ENCODE peak calls at places on chromosome 22, in six cellular contexts. N, J, C, F, E and W are unnamed samples. For H3K4me1 and H3K9me3, the result is how much of the 10 kb centered on the place peaks cover.

GRCh38 chr22:18056161-18056666 is 21.6 kb upstream of the PEX26 start:
- DNase-seq in N (peak), J (no peak), C (peak), F (no peak), E (no peak), W (no peak)

GRCh38 chr22:40624770-40625169 is 11.7 kb downstream of the MRTFA start:
- DNase-seq in N (no peak), J (no peak), C (no peak), F (no peak), E (no peak), W (no peak)

GRCh38 chr22:39985383-39986045 is 9.2 kb upstream of the FAM83F start:
- DNase-seq in N (no peak), J (no peak), C (no peak), F (no peak), E (no peak), W (no peak)

GRCh38 chr22:50348058-50348457 is 4.9 kb downstream of the PPP6R2 start:
- DNase-seq in N (no peak), J (no peak), C (no peak), F (no peak), E (no peak), W (no peak)

GRCh38 chr22:31790240-31790639 is 36.4 kb downstream of the DEPDC5 start:
- DNase-seq in N (no peak), J (no peak), C (no peak), F (no peak), E (no peak), W (no peak)

GRCh38 chr22:19889951-19890350 is 35.3 kb upstream of the GNB1L start:
- DNase-seq in N (no peak), J (no peak), C (no peak), F (no peak), E (no peak), W (no peak)

GRCh38 chr22:43467571-43467970 is 55.8 kb downstream of the MPPED1 start:
- DNase-seq in N (no peak), J (no peak), C (no peak), F (no peak), E (no peak), W (no peak)

GRCh38 chr22:38964306-38964705 is 6.9 kb downstream of the APOBEC3A start:
- DNase-seq in N (no peak), J (no peak), C (no peak), F (no peak), E (no peak), W (no peak)

GRCh38 chr22:38494498-38494897 is 11.6 kb downstream of the DDX17 start:
- DNase-seq in N (no peak), J (no peak), C (no peak), F (no peak), E (no peak), W (no peak)

GRCh38 chr22:18970180-18970947 is 34.3 kb upstream of the PRODH start:
- DNase-seq in N (peak), J (no peak), C (no peak), F (no peak), E (peak), W (peak)

GRCh38 chr22:23363683-23364082 is 183.4 kb downstream of the BCR start:
- DNase-seq in N (no peak), J (no peak), C (no peak), F (no peak), E (no peak), W (no peak)

GRCh38 chr22:50691521-50691920 is 18.9 kb downstream of the SHANK3 start:
- DNase-seq in N (peak), J (no peak), C (peak), F (peak), E (no peak), W (no peak)

GRCh38 chr22:17552737-17553136 is 10.6 kb upstream of the SLC25A18 start:
- DNase-seq in N (no peak), J (no peak), C (no peak), F (no peak), E (no peak), W (peak)

GRCh38 chr22:38513063-38513462 is 7.0 kb upstream of the DDX17 start:
- DNase-seq in N (no peak), J (no peak), C (peak), F (no peak), E (no peak), W (no peak)

GRCh38 chr22:28183078-28183870 is 264.2 kb upstream of the PITPNB start:
- DNase-seq in N (no peak), J (peak), C (no peak), F (no peak), E (no peak), W (no peak)

GRCh38 chr22:17257578-17257977 is 38.3 kb upstream of the ADA2 start:
- DNase-seq in N (no peak), J (no peak), C (peak), F (no peak), E (no peak), W (no peak)

GRCh38 chr22:22810018-22810427 is 77.6 kb upstream of the IGLL5 start:
- DNase-seq in N (no peak), J (peak), C (no peak), F (no peak), E (no peak), W (no peak)

GRCh38 chr22:31488988-31489617 is 539 bp downstream of the EIF4ENIF1 start:
- DNase-seq in N (peak), J (peak), C (peak), F (peak), E (peak), W (peak)

GRCh38 chr22:49432211-49432905 is 395.3 kb downstream of the BRD1 start:
- DNase-seq in N (no peak), J (no peak), C (no peak), F (no peak), E (no peak), W (no peak)

GRCh38 chr22:40156001-40156516 is 21.7 kb upstream of the TNRC6B start:
- DNase-seq in N (peak), J (peak), C (peak), F (no peak), E (no peak), W (no peak)

GRCh38 chr22:19875531-19876313 is 21.0 kb upstream of the GNB1L start:
- DNase-seq in N (no peak), J (no peak), C (no peak), F (peak), E (no peak), W (peak)

GRCh38 chr22:44382461-44383038 is 69.8 kb upstream of the SHISAL1 start:
- DNase-seq in N (no peak), J (no peak), C (no peak), F (no peak), E (no peak), W (no peak)

GRCh38 chr22:40036591-40037225 is 42.0 kb downstream of the FAM83F start:
- DNase-seq in N (peak), J (peak), C (peak), F (peak), E (peak), W (peak)

GRCh38 chr22:28116261-28116673 is 197.2 kb upstream of the PITPNB start:
- DNase-seq in N (peak), J (no peak), C (no peak), F (peak), E (no peak), W (no peak)

GRCh38 chr22:27673839-27674238 is 127.7 kb downstream of the MN1 start:
- DNase-seq in N (no peak), J (no peak), C (no peak), F (no peak), E (no peak), W (no peak)

GRCh38 chr22:43707650-43708049 is 104.5 kb downstream of the EFCAB6 start:
- DNase-seq in N (peak), J (no peak), C (no peak), F (no peak), E (no peak), W (no peak)

GRCh38 chr22:46096706-46097230 is 53.6 kb upstream of the PPARA start:
- DNase-seq in N (no peak), J (no peak), C (no peak), F (no peak), E (no peak), W (no peak)
- H3K4me1 ChIP-seq in N (under half), J (half or more), C (under half), F (half or more), E (under half), W (half or more)

DNA sequence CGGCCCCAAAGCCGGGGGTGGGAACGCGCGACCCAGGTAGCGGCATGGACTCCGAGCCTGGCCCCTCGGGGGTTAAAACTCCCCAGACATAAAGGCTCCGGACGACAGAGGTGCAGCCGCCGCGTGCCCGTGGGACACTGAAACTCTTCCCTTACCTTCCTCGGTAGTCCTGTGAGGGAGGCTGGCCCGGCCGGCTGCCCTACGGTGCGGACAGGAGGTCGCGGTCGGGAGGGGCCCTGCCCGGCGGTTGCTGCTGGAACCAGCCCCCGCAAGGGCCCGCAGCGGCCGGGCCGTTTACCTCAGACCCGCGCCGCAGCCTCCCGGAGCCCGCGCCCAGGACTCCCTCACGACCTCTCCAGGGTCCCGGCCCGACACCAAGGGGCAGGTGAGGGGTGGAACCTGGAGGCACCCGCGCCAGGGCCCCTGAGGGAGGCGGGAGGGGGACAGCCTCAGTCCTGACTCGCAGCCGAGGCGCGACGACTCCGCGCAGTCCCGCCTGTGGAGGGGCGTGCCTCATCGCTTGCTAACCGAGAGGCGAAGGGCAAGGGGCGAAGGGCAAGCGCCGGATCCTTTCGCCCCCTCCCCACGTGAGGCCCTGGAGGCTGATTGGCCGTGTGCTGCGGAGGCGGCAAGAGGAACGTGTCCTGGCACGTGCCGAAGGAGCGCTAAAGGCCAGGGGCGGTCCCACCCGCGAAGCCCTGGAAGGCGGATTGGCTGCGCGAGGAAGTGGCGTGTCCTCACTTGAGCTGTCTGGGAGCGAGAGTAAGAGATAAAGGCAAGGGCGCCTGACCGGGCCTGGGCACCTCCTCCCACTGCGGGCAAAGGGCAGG is at the start of gene UPB1:
- DNase-seq in N (no peak), J (no peak), C (no peak), F (no peak), E (no peak), W (peak)
- H3K4me3 ChIP-seq in N (no peak), J (peak), C (no peak), F (peak), E (no peak), W (peak)

GRCh38 chr22:36865346-36865745 is 4.5 kb downstream of the NCF4 start:
- DNase-seq in N (no peak), J (no peak), C (no peak), F (no peak), E (no peak), W (no peak)

GRCh38 chr22:36863979-36864378 is 3.2 kb downstream of the NCF4 start:
- DNase-seq in N (no peak), J (no peak), C (no peak), F (no peak), E (no peak), W (no peak)

GRCh38 chr22:36863281-36863680 is 2.5 kb downstream of the NCF4 start:
- DNase-seq in N (no peak), J (no peak), C (no peak), F (no peak), E (no peak), W (no peak)

GRCh38 chr22:36862251-36863242 is 1.7 kb downstream of the NCF4 start:
- DNase-seq in N (no peak), J (peak), C (no peak), F (peak), E (no peak), W (peak)

DNA sequence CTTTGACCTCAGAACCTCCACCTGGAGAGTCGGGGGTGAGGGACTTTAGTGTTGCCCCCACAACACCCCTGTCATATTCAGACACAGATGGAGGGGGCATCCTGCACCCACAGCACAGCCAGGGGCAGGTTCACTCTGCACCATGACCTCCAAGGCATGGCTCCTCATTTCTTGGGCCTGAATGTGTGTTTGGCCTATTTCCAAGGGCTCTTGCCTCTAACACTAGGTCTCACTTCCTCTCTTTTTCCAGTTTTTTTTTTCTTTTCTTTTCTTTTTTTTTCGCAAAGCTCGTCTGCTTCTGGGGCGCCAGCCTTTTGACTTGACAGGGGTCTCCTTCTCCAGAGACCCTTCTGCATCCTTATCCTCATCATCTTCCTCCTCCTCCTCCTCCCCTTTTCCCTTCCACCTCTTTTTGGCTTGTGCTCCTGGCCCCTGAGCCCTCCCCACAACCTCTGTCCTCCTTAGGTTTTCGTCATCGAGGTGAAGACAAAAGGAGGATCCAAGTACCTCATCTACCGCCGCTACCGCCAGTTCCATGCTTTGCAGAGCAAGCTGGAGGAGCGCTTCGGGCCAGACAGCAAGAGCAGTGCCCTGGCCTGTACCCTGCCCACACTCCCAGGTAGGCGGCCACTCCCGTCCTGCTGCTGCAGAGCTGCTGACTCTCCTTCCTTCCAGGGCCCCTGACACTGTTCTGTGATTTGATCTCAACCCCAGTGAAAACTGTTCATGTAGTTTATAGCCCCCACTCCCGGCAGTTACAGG is 3.8 kb downstream of the NCF4 start:
- DNase-seq in N (no peak), J (no peak), C (no peak), F (no peak), E (no peak), W (no peak)
- H3K9me3 ChIP-seq in N (under half), J (under half), C (under half), F (under half), E (under half), W (under half)

GRCh38 chr22:46052801-46053562 is 76.0 kb upstream of the WNT7B start:
- DNase-seq in N (peak), J (peak), C (peak), F (peak), E (no peak), W (peak)

GRCh38 chr22:46050916-46051614 is 74.1 kb upstream of the WNT7B start:
- DNase-seq in N (no peak), J (peak), C (no peak), F (peak), E (no peak), W (no peak)

GRCh38 chr22:46053563-46054090 is 76.7 kb upstream of the WNT7B start:
- DNase-seq in N (peak), J (peak), C (peak), F (peak), E (no peak), W (peak)

GRCh38 chr22:46051646-46052045 is 74.7 kb upstream of the WNT7B start:
- DNase-seq in N (no peak), J (peak), C (no peak), F (peak), E (no peak), W (no peak)

GRCh38 chr22:46052331-46052771 is 75.4 kb upstream of the WNT7B start:
- DNase-seq in N (peak), J (peak), C (no peak), F (no peak), E (no peak), W (peak)
- H3K4me1 ChIP-seq in N (half or more), J (half or more), C (under half), F (half or more), E (under half), W (under half)

DNA sequence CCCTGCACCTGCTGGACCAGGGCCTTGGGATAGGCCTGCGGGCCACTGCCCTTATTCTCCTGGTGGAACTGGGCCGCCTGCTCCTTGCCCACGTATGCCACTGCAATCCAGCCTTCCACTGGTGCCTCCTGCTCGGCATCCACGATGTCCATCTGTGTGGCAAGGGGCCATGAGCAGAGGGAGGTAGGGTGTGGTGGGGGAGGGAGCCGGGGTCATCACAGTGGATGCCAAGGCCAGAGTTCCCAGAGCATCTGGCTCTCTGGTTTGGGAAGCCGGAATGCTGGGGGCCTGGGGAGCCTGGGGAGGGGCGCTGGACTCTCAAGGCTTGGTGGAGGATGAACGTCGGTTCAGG is 627 bp downstream of the RNF215 start:
- DNase-seq in N (no peak), J (no peak), C (no peak), F (no peak), E (no peak), W (no peak)
- H3K4me3 ChIP-seq in N (peak), J (peak), C (peak), F (peak), E (peak), W (peak)

GRCh38 chr22:35761037-35761436 is 43.4 kb downstream of the APOL5 start:
- DNase-seq in N (no peak), J (no peak), C (peak), F (no peak), E (no peak), W (no peak)
- H3K9me3 ChIP-seq in N (under half), J (under half), C (under half), F (under half), E (under half), W (under half)

GRCh38 chr22:42280836-42281235 is 10.4 kb upstream of the TCF20 start:
- DNase-seq in N (no peak), J (no peak), C (no peak), F (no peak), E (no peak), W (no peak)
- H3K4me1 ChIP-seq in N (under half), J (under half), C (under half), F (under half), E (under half), W (under half)

GRCh38 chr22:32800158-32800557 is 1.3 kb upstream of the TIMP3 start:
- DNase-seq in N (no peak), J (no peak), C (no peak), F (no peak), E (no peak), W (no peak)

GRCh38 chr22:32799516-32799915 is 2.0 kb upstream of the TIMP3 start:
- DNase-seq in N (no peak), J (no peak), C (no peak), F (no peak), E (no peak), W (no peak)

GRCh38 chr22:32802291-32802826 is 854 bp downstream of the TIMP3 start:
- DNase-seq in N (no peak), J (no peak), C (no peak), F (no peak), E (no peak), W (no peak)

GRCh38 chr22:32801436-32802290 is at the start of gene TIMP3:
- DNase-seq in N (peak), J (peak), C (no peak), F (peak), E (peak), W (peak)

DNA sequence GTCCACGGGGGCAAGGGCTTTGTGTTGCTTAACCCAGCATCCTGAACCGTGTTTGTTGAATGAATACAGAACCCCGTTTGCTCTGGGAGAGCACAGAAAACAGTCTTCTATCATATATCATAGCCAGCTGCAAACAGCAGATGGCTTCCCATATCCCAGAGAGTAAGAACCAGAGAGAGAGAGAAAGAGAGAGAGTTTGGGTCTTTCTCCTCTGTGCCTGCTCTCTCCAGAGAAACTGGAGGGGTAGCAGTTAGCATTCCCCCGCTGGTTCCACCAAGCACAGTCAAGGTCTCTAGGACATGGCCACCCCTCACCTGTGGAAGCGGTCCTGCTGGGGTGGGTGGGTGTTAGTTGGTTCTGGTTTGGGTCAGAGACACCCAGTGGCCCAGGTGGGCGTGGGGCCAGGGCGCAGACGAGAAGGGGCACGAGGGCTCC is 487 bp upstream of the TIMP3 start:
- DNase-seq in N (no peak), J (no peak), C (no peak), F (no peak), E (no peak), W (no peak)
- H3K4me3 ChIP-seq in N (peak), J (peak), C (no peak), F (peak), E (no peak), W (peak)

GRCh38 chr22:47300698-47301405 is 538.4 kb downstream of the TBC1D22A start:
- DNase-seq in N (no peak), J (peak), C (no peak), F (no peak), E (no peak), W (no peak)
- H3K9me3 ChIP-seq in N (under half), J (under half), C (under half), F (under half), E (half or more), W (under half)

GRCh38 chr22:21765909-21766529 is 30.4 kb upstream of the YPEL1 start:
- DNase-seq in N (no peak), J (no peak), C (no peak), F (no peak), E (no peak), W (no peak)
- H3K4me1 ChIP-seq in N (under half), J (under half), C (under half), F (under half), E (under half), W (under half)